ENCODE peak calls at places on chromosomes 6 and 20, in ten cellular contexts. M is heart right ventricle; X is lower lobe of right lung; E is heart left ventricle; S is cardiac muscle cell; I is colonic mucosa; K is IMR-90; O is CD8-positive, alpha-beta T cell; C is brain microvascular endothelial cell; A is H9. W is an unnamed sample.

GRCh38 chr6:18386302-18386976 is 711 bp upstream of the RNF144B start:
- DNase-seq in M (peak), X (peak), E (peak), S (peak), I (no peak), K (peak), O (no peak), C (no peak), A (no peak), W (no peak)

GRCh38 chr6:86192123-86192522 is 549.4 kb upstream of the SYNCRIP start:
- DNase-seq in M (no peak), X (no peak), E (no peak), S (no peak), I (no peak), K (no peak), O (no peak), C (peak), A (peak), W (no peak)

GRCh38 chr6:168158280-168158979 is 79.4 kb upstream of the FRMD1 start:
- DNase-seq in M (no peak), X (no peak), E (no peak), S (no peak), I (peak), K (no peak), O (peak), C (no peak), A (peak), W (no peak)

GRCh38 chr6:20877008-20877937 is 343.0 kb downstream of the CDKAL1 start:
- DNase-seq in M (no peak), X (no peak), E (peak), S (peak), I (peak), K (peak), O (no peak), C (peak), A (no peak), W (no peak)

GRCh38 chr6:25122622-25123237 is 156.4 kb upstream of the CARMIL1 start:
- DNase-seq in M (no peak), X (no peak), E (no peak), S (no peak), I (peak), K (no peak), O (no peak), C (no peak), A (no peak), W (no peak)

GRCh38 chr6:79605061-79605460 is 26.1 kb upstream of the SH3BGRL2 start:
- DNase-seq in M (no peak), X (no peak), E (no peak), S (no peak), I (no peak), K (peak), O (no peak), C (peak), A (no peak), W (no peak)

GRCh38 chr20:31675828-31676533 is 38.3 kb downstream of the COX4I2 start:
- DNase-seq in M (no peak), X (no peak), E (no peak), S (peak), I (peak), K (peak), O (peak), C (peak), A (no peak), W (peak)

GRCh38 chr20:49812463-49813304 is at the start of gene SLC9A8:
- DNase-seq in M (peak), X (peak), E (peak), S (peak), I (peak), K (peak), O (peak), C (peak), A (peak), W (peak)

GRCh38 chr20:47776639-47777038 is 8.6 kb downstream of the SULF2 start:
- DNase-seq in M (no peak), X (no peak), E (no peak), S (no peak), I (no peak), K (no peak), O (no peak), C (no peak), A (no peak), W (no peak)
- H3K27ac ChIP-seq in M (peak), X (no peak), E (no peak), S (no peak), I (peak), K (no peak), O (no peak), C (no peak), A (no peak), W (no peak)

DNA sequence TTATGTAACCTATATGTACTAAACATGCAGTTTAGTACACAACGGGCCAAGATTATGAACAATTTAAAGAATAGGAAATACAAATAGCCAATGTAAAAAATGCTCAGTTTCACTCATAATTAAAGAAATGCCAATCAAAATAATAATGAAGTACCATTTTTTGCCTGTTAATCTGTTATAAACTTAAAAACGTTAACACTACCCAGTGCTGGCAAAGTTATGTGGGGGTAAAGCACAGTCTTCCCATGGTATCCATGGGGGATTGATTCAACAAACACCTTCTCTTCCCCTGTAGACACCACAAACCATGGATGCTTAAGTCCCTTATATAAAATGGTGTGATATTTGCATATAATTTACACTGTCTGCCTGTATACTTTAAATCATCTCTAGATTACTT is 205.3 kb upstream of the SIM1 start:
- DNase-seq in M (no peak), X (no peak), E (no peak), S (no peak), I (no peak), K (no peak), O (no peak), C (no peak), A (no peak), W (no peak)
- TF ChIP-seq CTCF in M (no peak), X (no peak), E (no peak), S (no peak), I (no peak), K (no peak), O (no peak), C (no peak), A (no peak), W (no peak)

DNA sequence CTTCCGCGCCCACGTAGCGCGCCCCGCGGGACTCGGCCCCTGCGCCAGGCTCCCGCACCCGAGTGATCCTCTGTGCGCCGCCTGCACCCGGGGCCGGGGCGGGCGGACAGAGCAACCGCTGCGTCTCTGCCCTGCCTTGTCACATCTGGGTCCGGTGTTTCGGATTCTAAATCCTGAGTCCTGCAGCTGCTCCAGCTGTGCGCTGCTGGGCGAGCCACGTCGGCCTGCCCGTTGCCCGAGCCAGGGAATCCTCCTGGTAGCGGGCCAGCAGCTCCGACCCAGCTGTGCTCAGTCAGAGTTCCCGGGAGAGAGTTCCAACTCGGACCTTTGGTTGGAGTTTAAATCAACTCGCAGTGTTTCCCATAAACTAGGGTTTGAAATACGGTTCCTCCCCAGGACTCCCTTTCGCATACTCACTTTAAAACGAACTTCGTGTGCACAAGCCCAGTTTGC is 268 bp upstream of the PDE10A start:
- DNase-seq in M (peak), X (no peak), E (peak), S (peak), I (no peak), K (peak), O (no peak), C (peak), A (peak), W (no peak)
- H3K27ac ChIP-seq in M (peak), X (no peak), E (peak), S (no peak), I (no peak), K (peak), O (no peak), C (peak), A (no peak), W (no peak)

DNA sequence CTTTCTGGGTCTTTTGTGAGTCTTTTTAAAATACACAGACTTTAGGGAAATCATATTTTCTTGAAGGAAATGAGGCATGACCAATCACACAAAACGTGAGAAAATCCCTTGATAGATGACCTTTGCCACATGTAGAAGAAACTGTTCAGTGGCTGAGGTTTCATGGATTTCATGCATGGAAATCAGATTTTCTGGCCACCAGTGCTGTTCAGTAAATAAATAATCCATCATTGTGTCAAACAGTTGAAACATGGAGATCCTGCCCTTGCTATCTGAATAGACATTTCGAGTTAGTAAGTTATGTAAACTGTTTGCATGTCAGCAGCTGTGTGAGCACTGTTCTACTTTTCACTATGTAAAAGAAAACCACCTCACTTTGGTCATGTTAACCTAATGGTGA is 793.8 kb upstream of the EPHA7 start:
- DNase-seq in M (no peak), X (no peak), E (no peak), S (no peak), I (no peak), K (no peak), O (no peak), C (no peak), A (no peak), W (no peak)
- TF ChIP-seq CTCF in M (no peak), X (no peak), E (no peak), S (no peak), I (no peak), K (no peak), O (no peak), C (no peak), A (no peak), W (no peak)

GRCh38 chr20:59937150-59937549 is 3.0 kb downstream of the PPP1R3D start:
- DNase-seq in M (no peak), X (no peak), E (no peak), S (peak), I (no peak), K (no peak), O (no peak), C (no peak), A (no peak), W (no peak)
- H3K27ac ChIP-seq in M (peak), X (no peak), E (peak), S (no peak), I (no peak), K (no peak), O (no peak), C (no peak), A (no peak), W (no peak)

GRCh38 chr6:42454428-42454791 is 2.7 kb upstream of the TRERF1 start:
- DNase-seq in M (peak), X (no peak), E (peak), S (peak), I (peak), K (no peak), O (no peak), C (no peak), A (peak), W (no peak)

GRCh38 chr6:42453649-42454427 is 2.1 kb upstream of the TRERF1 start:
- DNase-seq in M (peak), X (peak), E (peak), S (peak), I (peak), K (peak), O (peak), C (peak), A (peak), W (no peak)

GRCh38 chr6:42452171-42453026 is 673 bp upstream of the TRERF1 start:
- DNase-seq in M (peak), X (peak), E (peak), S (peak), I (peak), K (peak), O (peak), C (peak), A (peak), W (peak)

GRCh38 chr6:42451595-42452170 is at the start of gene TRERF1:
- DNase-seq in M (peak), X (peak), E (peak), S (peak), I (peak), K (peak), O (peak), C (peak), A (peak), W (peak)

GRCh38 chr6:42453027-42453648 is 1.4 kb upstream of the TRERF1 start:
- DNase-seq in M (peak), X (peak), E (peak), S (peak), I (peak), K (peak), O (peak), C (peak), A (peak), W (peak)
- TF ChIP-seq CTCF in M (peak), X (no peak), E (no peak), S (no peak), I (no peak), K (no peak), O (no peak), C (no peak), A (no peak), W (no peak)

DNA sequence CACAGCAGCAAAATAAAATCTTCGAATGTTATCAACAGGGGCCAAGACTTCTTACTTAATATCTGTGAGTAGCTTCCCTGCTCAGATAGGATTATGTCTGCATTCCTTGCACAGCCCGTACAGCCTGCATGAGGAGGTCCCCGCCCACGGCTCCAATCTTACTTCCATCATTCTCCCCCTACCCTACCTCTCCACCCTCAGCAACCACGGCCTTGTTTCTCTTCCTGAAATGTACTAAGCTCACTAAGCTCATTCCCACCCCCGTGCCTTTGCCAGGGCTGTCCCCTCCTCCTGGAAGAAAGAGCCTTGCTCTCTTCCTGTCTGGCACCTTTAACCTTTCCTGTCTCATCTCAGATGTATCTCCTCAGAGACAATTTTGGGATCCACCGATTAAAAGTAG is 120.4 kb downstream of the BCAS1 start:
- DNase-seq in M (no peak), X (no peak), E (no peak), S (peak), I (no peak), K (peak), O (no peak), C (no peak), A (no peak), W (no peak)
- H3K27ac ChIP-seq in M (no peak), X (no peak), E (no peak), S (no peak), I (no peak), K (no peak), O (no peak), C (peak), A (no peak), W (no peak)

DNA sequence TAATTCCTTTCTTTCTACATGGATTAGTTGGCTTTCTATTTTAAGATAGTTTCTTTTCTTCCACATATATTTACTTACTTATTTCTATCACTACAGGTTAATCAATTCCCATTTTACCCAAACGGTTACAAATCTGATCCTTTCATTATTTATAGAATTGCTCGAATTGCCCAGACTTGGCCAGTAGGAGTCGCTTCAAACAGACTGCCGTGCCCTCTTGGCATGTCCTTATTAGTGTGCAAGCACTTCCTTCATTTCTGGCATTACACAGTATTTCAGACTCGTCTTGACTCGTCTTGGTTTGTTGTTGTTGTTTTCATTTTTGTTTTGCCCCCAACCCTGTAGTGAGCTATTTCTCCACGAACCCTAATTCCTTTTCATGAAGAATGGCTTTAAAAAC is 74.6 kb downstream of the SAMD3 start:
- DNase-seq in M (no peak), X (no peak), E (no peak), S (no peak), I (no peak), K (no peak), O (no peak), C (no peak), A (no peak), W (no peak)
- TF ChIP-seq CTCF in M (peak), X (peak), E (no peak), S (peak), I (no peak), K (no peak), O (no peak), C (peak), A (peak), W (no peak)

DNA sequence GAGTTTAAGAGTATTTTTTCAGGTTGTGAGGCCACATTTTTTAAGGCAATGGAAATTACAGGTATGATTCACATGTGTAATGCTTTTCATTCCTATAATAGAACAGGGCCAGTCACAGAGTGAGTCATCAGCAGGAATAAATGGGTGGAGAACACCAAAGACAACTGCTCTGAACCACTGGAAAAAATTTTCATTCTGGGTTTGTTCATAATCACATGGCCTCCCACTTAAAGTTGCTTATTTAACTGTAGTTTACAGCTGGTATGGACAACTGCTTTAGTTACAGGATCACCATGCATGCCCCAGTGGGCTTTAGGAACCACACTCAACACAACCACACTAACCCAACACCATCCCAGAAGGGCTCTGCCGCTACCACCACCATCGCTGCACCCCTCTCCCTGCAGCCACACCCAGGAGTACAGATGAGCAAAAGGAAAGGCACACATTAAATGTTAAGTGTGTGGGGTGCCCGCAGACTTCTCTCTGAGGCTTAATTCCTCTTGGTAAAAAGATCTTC is 107.0 kb upstream of the DST start:
- DNase-seq in M (no peak), X (no peak), E (no peak), S (peak), I (no peak), K (peak), O (no peak), C (peak), A (no peak), W (no peak)
- H3K27ac ChIP-seq in M (no peak), X (no peak), E (no peak), S (no peak), I (no peak), K (peak), O (no peak), C (peak), A (no peak), W (no peak)

GRCh38 chr6:50655848-50656453 is 57.4 kb upstream of the TFAP2D start:
- DNase-seq in M (no peak), X (no peak), E (no peak), S (no peak), I (no peak), K (peak), O (no peak), C (no peak), A (no peak), W (no peak)
- TF ChIP-seq CTCF in M (peak), X (peak), E (peak), S (peak), I (peak), K (peak), O (no peak), C (peak), A (peak), W (no peak)

W was measured in CD4-positive, alpha-beta T cell.